ENCODE peak calls at places on chromosome 5, in six cellular contexts. One of them, this sample, is unnamed. For H3K4me1, the result is how much of the 10 kb centered on the place peaks cover.

GRCh38 chr5:751496-751895 is 33.0 kb downstream of the ZDHHC11B start:
- DNase-seq in K562: no peak
- DNase-seq in pancreas: no peak
- DNase-seq in fibroblast of lung: no peak
- DNase-seq in heart right ventricle: no peak
- DNase-seq in right cardiac atrium: no peak
- DNase-seq in this sample: no peak

GRCh38 chr5:80116465-80116864 is 81.3 kb downstream of the THBS4 start:
- DNase-seq in K562: no peak
- DNase-seq in pancreas: no peak
- DNase-seq in fibroblast of lung: no peak
- DNase-seq in heart right ventricle: no peak
- DNase-seq in right cardiac atrium: no peak
- DNase-seq in this sample: no peak

GRCh38 chr5:80985600-80986228 is 25.6 kb downstream of the RASGRF2 start:
- DNase-seq in K562: no peak
- DNase-seq in pancreas: no peak
- DNase-seq in fibroblast of lung: no peak
- DNase-seq in heart right ventricle: peak
- DNase-seq in right cardiac atrium: no peak
- DNase-seq in this sample: no peak

GRCh38 chr5:150155258-150156032 is at the start of gene PDGFRB:
- DNase-seq in K562: peak
- DNase-seq in pancreas: peak
- DNase-seq in fibroblast of lung: peak
- DNase-seq in heart right ventricle: peak
- DNase-seq in right cardiac atrium: peak
- DNase-seq in this sample: peak

GRCh38 chr5:93578179-93578812 is 2.7 kb downstream of the NR2F1-AS1 start:
- DNase-seq in K562: no peak
- DNase-seq in pancreas: no peak
- DNase-seq in fibroblast of lung: peak
- DNase-seq in heart right ventricle: no peak
- DNase-seq in right cardiac atrium: no peak
- DNase-seq in this sample: no peak

GRCh38 chr5:168347786-168348414 is 56.5 kb downstream of the WWC1 start:
- DNase-seq in K562: no peak
- DNase-seq in pancreas: no peak
- DNase-seq in fibroblast of lung: no peak
- DNase-seq in heart right ventricle: no peak
- DNase-seq in right cardiac atrium: no peak
- DNase-seq in this sample: no peak

GRCh38 chr5:96595300-96596090 is 66.7 kb upstream of the CAST start:
- DNase-seq in K562: peak
- DNase-seq in pancreas: no peak
- DNase-seq in fibroblast of lung: no peak
- DNase-seq in heart right ventricle: no peak
- DNase-seq in right cardiac atrium: no peak
- DNase-seq in this sample: no peak

GRCh38 chr5:15320896-15321295 is 179.1 kb upstream of the FBXL7 start:
- DNase-seq in K562: no peak
- DNase-seq in pancreas: no peak
- DNase-seq in fibroblast of lung: no peak
- DNase-seq in heart right ventricle: no peak
- DNase-seq in right cardiac atrium: no peak
- DNase-seq in this sample: no peak

GRCh38 chr5:127492854-127493738 is 24.3 kb upstream of the PRRC1 start:
- DNase-seq in K562: peak
- DNase-seq in pancreas: no peak
- DNase-seq in fibroblast of lung: peak
- DNase-seq in heart right ventricle: no peak
- DNase-seq in right cardiac atrium: no peak
- DNase-seq in this sample: peak

GRCh38 chr5:1706021-1706420 is 93.6 kb downstream of the MRPL36 start:
- DNase-seq in K562: no peak
- DNase-seq in pancreas: no peak
- DNase-seq in fibroblast of lung: no peak
- DNase-seq in heart right ventricle: no peak
- DNase-seq in right cardiac atrium: no peak
- DNase-seq in this sample: no peak

GRCh38 chr5:120254385-120254784 is 209.7 kb upstream of the PRR16 start:
- DNase-seq in K562: no peak
- DNase-seq in pancreas: no peak
- DNase-seq in fibroblast of lung: peak
- DNase-seq in heart right ventricle: no peak
- DNase-seq in right cardiac atrium: no peak
- DNase-seq in this sample: no peak

GRCh38 chr5:38039826-38040225 is 200.0 kb upstream of the GDNF start:
- DNase-seq in K562: no peak
- DNase-seq in pancreas: no peak
- DNase-seq in fibroblast of lung: no peak
- DNase-seq in heart right ventricle: no peak
- DNase-seq in right cardiac atrium: no peak
- DNase-seq in this sample: no peak

GRCh38 chr5:74464512-74465209 is 175.9 kb downstream of the ENC1 start:
- DNase-seq in K562: no peak
- DNase-seq in pancreas: no peak
- DNase-seq in fibroblast of lung: peak
- DNase-seq in heart right ventricle: no peak
- DNase-seq in right cardiac atrium: peak
- DNase-seq in this sample: peak

GRCh38 chr5:129099184-129099570 is 4.6 kb downstream of the ISOC1 start:
- DNase-seq in K562: peak
- DNase-seq in pancreas: no peak
- DNase-seq in fibroblast of lung: no peak
- DNase-seq in heart right ventricle: no peak
- DNase-seq in right cardiac atrium: no peak
- DNase-seq in this sample: no peak

GRCh38 chr5:132778129-132778528 is 1.1 kb upstream of the SEPTIN8 start:
- DNase-seq in K562: peak
- DNase-seq in pancreas: no peak
- DNase-seq in fibroblast of lung: no peak
- DNase-seq in heart right ventricle: no peak
- DNase-seq in right cardiac atrium: no peak
- DNase-seq in this sample: no peak

GRCh38 chr5:157516016-157516415 is 56.0 kb downstream of the NIPAL4 start:
- DNase-seq in K562: no peak
- DNase-seq in pancreas: no peak
- DNase-seq in fibroblast of lung: peak
- DNase-seq in heart right ventricle: no peak
- DNase-seq in right cardiac atrium: no peak
- DNase-seq in this sample: no peak

GRCh38 chr5:149464796-149465489 is 85.9 kb upstream of the IL17B start:
- DNase-seq in K562: peak
- DNase-seq in pancreas: no peak
- DNase-seq in fibroblast of lung: peak
- DNase-seq in heart right ventricle: peak
- DNase-seq in right cardiac atrium: peak
- DNase-seq in this sample: no peak

GRCh38 chr5:137533963-137534362 is 34.8 kb upstream of the SPOCK1 start:
- DNase-seq in K562: no peak
- DNase-seq in pancreas: no peak
- DNase-seq in fibroblast of lung: no peak
- DNase-seq in heart right ventricle: no peak
- DNase-seq in right cardiac atrium: no peak
- DNase-seq in this sample: no peak

GRCh38 chr5:31648326-31648725 is 9.4 kb downstream of the PDZD2 start:
- DNase-seq in K562: no peak
- DNase-seq in pancreas: no peak
- DNase-seq in fibroblast of lung: no peak
- DNase-seq in heart right ventricle: no peak
- DNase-seq in right cardiac atrium: no peak
- DNase-seq in this sample: no peak

GRCh38 chr5:143826909-143827514 is 15.1 kb downstream of the HMHB1 start:
- DNase-seq in K562: no peak
- DNase-seq in pancreas: no peak
- DNase-seq in fibroblast of lung: peak
- DNase-seq in heart right ventricle: no peak
- DNase-seq in right cardiac atrium: no peak
- DNase-seq in this sample: peak

GRCh38 chr5:140342287-140342686 is 4.1 kb downstream of the HBEGF start:
- DNase-seq in K562: no peak
- DNase-seq in pancreas: no peak
- DNase-seq in fibroblast of lung: no peak
- DNase-seq in heart right ventricle: no peak
- DNase-seq in right cardiac atrium: no peak
- DNase-seq in this sample: peak

GRCh38 chr5:24059006-24059405 is 551.6 kb downstream of the PRDM9 start:
- DNase-seq in K562: no peak
- DNase-seq in pancreas: no peak
- DNase-seq in fibroblast of lung: no peak
- DNase-seq in heart right ventricle: no peak
- DNase-seq in right cardiac atrium: no peak
- DNase-seq in this sample: no peak

GRCh38 chr5:44697025-44697424 is 111.7 kb upstream of the MRPS30 start:
- DNase-seq in K562: no peak
- DNase-seq in pancreas: no peak
- DNase-seq in fibroblast of lung: no peak
- DNase-seq in heart right ventricle: no peak
- DNase-seq in right cardiac atrium: no peak
- DNase-seq in this sample: no peak

GRCh38 chr5:1298723-1299510 is 4.0 kb upstream of the TERT start:
- DNase-seq in K562: no peak
- DNase-seq in pancreas: no peak
- DNase-seq in fibroblast of lung: no peak
- DNase-seq in heart right ventricle: no peak
- DNase-seq in right cardiac atrium: no peak
- DNase-seq in this sample: no peak

GRCh38 chr5:160252916-160253315 is 23.6 kb downstream of the FABP6 start:
- DNase-seq in K562: no peak
- DNase-seq in pancreas: no peak
- DNase-seq in fibroblast of lung: no peak
- DNase-seq in heart right ventricle: no peak
- DNase-seq in right cardiac atrium: no peak
- DNase-seq in this sample: no peak

GRCh38 chr5:160486573-160486972 is 64.9 kb downstream of the PTTG1 start:
- DNase-seq in K562: no peak
- DNase-seq in pancreas: no peak
- DNase-seq in fibroblast of lung: no peak
- DNase-seq in heart right ventricle: no peak
- DNase-seq in right cardiac atrium: no peak
- DNase-seq in this sample: no peak

GRCh38 chr5:74286734-74287705 is 353.5 kb downstream of the ENC1 start:
- DNase-seq in K562: no peak
- DNase-seq in pancreas: no peak
- DNase-seq in fibroblast of lung: no peak
- DNase-seq in heart right ventricle: no peak
- DNase-seq in right cardiac atrium: no peak
- DNase-seq in this sample: no peak

GRCh38 chr5:62533597-62533996 is 45.0 kb upstream of the LRRC70 start:
- DNase-seq in K562: no peak
- DNase-seq in pancreas: no peak
- DNase-seq in fibroblast of lung: no peak
- DNase-seq in heart right ventricle: no peak
- DNase-seq in right cardiac atrium: no peak
- DNase-seq in this sample: no peak

GRCh38 chr5:160479926-160480325 is 58.3 kb downstream of the PTTG1 start:
- DNase-seq in K562: no peak
- DNase-seq in pancreas: no peak
- DNase-seq in fibroblast of lung: peak
- DNase-seq in heart right ventricle: no peak
- DNase-seq in right cardiac atrium: no peak
- DNase-seq in this sample: no peak

GRCh38 chr5:74434124-74434899 is 206.2 kb downstream of the ENC1 start:
- DNase-seq in K562: no peak
- DNase-seq in pancreas: no peak
- DNase-seq in fibroblast of lung: no peak
- DNase-seq in heart right ventricle: peak
- DNase-seq in right cardiac atrium: peak
- DNase-seq in this sample: no peak

DNA sequence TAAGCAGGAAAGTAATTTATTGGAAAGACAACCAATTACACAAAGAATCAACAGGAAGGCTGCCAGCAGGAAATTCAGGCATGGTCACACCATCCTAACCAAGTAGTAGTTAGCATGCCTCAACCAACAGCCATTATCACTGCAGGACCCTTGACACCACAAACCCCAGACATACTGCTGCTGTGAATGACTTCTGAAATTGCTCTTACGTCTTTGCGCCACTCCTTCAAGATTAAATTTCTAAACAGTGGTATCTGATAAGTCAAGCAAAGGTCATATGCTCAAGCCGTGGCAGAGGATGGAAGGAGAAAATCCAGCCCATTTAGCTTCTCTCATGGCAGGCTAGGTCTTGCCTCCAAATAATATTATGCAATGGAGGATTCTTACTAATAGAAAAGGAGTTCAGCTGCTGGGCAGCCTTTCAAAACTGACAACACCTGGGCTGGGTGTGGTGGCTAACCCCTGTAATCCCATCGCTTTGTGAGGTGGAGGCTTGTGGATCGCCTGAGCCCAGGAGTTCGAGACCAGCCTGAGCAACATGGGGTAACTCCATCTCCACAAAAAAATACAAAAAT is 5.0 kb upstream of the PTGER4 start:
- DNase-seq in K562: no peak
- DNase-seq in pancreas: no peak
- DNase-seq in fibroblast of lung: no peak
- DNase-seq in heart right ventricle: no peak
- DNase-seq in right cardiac atrium: no peak
- DNase-seq in this sample: no peak
- H3K4me1 ChIP-seq in K562: under half
- H3K4me1 ChIP-seq in pancreas: under half
- H3K4me1 ChIP-seq in fibroblast of lung: under half
- H3K4me1 ChIP-seq in heart right ventricle: under half
- H3K4me1 ChIP-seq in right cardiac atrium: under half
- H3K4me1 ChIP-seq in this sample: under half

GRCh38 chr5:56740000-56740399 is 75.3 kb upstream of the MAP3K1 start:
- DNase-seq in K562: no peak
- DNase-seq in pancreas: no peak
- DNase-seq in fibroblast of lung: peak
- DNase-seq in heart right ventricle: no peak
- DNase-seq in right cardiac atrium: no peak
- DNase-seq in this sample: no peak
- H3K4me1 ChIP-seq in K562: under half
- H3K4me1 ChIP-seq in pancreas: under half
- H3K4me1 ChIP-seq in fibroblast of lung: under half
- H3K4me1 ChIP-seq in heart right ventricle: under half
- H3K4me1 ChIP-seq in right cardiac atrium: under half
- H3K4me1 ChIP-seq in this sample: under half

DNA sequence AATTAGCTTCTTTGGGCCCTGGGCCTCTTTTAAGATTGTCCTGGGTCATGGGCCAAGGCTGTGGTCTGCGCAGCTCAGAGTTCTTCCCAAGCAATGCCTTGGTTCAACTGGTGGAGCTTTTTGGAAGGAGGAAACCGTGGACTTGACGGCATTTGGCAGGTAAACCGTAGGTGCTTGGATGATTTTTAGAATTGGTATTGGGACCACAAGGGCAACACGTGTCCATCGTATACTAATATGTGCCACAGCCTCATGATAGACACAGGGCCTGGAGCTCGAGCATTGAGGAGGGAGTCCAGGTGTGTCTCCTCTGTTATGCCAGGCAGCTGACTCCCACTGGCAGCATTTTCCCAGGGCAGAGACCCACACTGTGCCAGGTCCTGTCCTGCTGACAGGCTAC is 120.9 kb upstream of the PITX1 start:
- DNase-seq in K562: no peak
- DNase-seq in pancreas: no peak
- DNase-seq in fibroblast of lung: no peak
- DNase-seq in heart right ventricle: no peak
- DNase-seq in right cardiac atrium: no peak
- DNase-seq in this sample: no peak
- H3K4me1 ChIP-seq in K562: under half
- H3K4me1 ChIP-seq in pancreas: under half
- H3K4me1 ChIP-seq in fibroblast of lung: under half
- H3K4me1 ChIP-seq in heart right ventricle: under half
- H3K4me1 ChIP-seq in right cardiac atrium: under half
- H3K4me1 ChIP-seq in this sample: under half

GRCh38 chr5:39503148-39503547 is 78.4 kb upstream of the DAB2 start:
- DNase-seq in K562: no peak
- DNase-seq in pancreas: no peak
- DNase-seq in fibroblast of lung: peak
- DNase-seq in heart right ventricle: peak
- DNase-seq in right cardiac atrium: peak
- DNase-seq in this sample: no peak
- H3K4me1 ChIP-seq in K562: under half
- H3K4me1 ChIP-seq in pancreas: under half
- H3K4me1 ChIP-seq in fibroblast of lung: under half
- H3K4me1 ChIP-seq in heart right ventricle: under half
- H3K4me1 ChIP-seq in right cardiac atrium: under half
- H3K4me1 ChIP-seq in this sample: under half

This sample was measured in MM.1S.